ENCODE peak calls at places on chromosome 12, in four cellular contexts. X is CD8-positive, alpha-beta memory T cell; F is heart left ventricle; G is HCT116. S is an unnamed sample.

GRCh38 chr12:121776190-121777098 is 17.0 kb downstream of the RHOF start:
- DNase-seq in G (no peak), F (peak; percentile 83), X (peak; percentile 80), S (no peak)

GRCh38 chr12:79006306-79006705 is 141.7 kb downstream of the SYT1 start:
- DNase-seq in X (no peak), G (peak; percentile 12), F (no peak), S (no peak)

GRCh38 chr12:30829876-30830275 is 75.1 kb upstream of the CAPRIN2 start:
- DNase-seq in G (no peak), X (no peak), F (no peak), S (no peak)

GRCh38 chr12:132631357-132632065 is 12.9 kb downstream of the P2RX2 start:
- DNase-seq in F (no peak), G (no peak), X (no peak), S (no peak)

GRCh38 chr12:27260746-27261145 is 16.7 kb downstream of the STK38L start:
- DNase-seq in G (no peak), X (no peak), F (no peak), S (no peak)

GRCh38 chr12:63917864-63918742 is 73.6 kb downstream of the SRGAP1 start:
- DNase-seq in X (no peak), G (peak; percentile 91), F (no peak), S (peak; percentile 89)

GRCh38 chr12:10212623-10213131 is at the start of gene GABARAPL1:
- DNase-seq in F (peak; percentile 92), X (peak; percentile 87), G (peak; percentile 39), S (no peak)

GRCh38 chr12:75259170-75259569 is 49.5 kb upstream of the KCNC2 start:
- DNase-seq in X (no peak), F (no peak), G (no peak), S (no peak)

GRCh38 chr12:123131879-123132402 is 18.9 kb downstream of the PITPNM2 start:
- DNase-seq in F (no peak), X (peak; percentile 32), G (no peak), S (no peak)

GRCh38 chr12:45349911-45350310 is 134.0 kb downstream of the ANO6 start:
- DNase-seq in F (no peak), G (no peak), X (no peak), S (no peak)

GRCh38 chr12:114691810-114692557 is 8.0 kb upstream of the TBX3 start:
- DNase-seq in F (no peak), G (no peak), X (no peak), S (no peak)

GRCh38 chr12:29048787-29049186 is 100.3 kb upstream of the FAR2 start:
- DNase-seq in X (no peak), F (no peak), G (no peak), S (no peak)
- H3K27ac ChIP-seq in X (no peak overlapping the region), F (no peak overlapping the region), G (no peak overlapping the region), S (no peak overlapping the region)

GRCh38 chr12:105892362-105892910 is 246.3 kb downstream of the NUAK1 start:
- DNase-seq in G (no peak), X (no peak), F (no peak), S (no peak)
- H3K27ac ChIP-seq in G (no peak overlapping the region), X (no peak overlapping the region), F (no peak overlapping the region), S (no peak overlapping the region)

GRCh38 chr12:69676257-69677012 is 22.7 kb downstream of the BEST3 start:
- DNase-seq in X (no peak), G (no peak), F (no peak), S (no peak)
- H3K27ac ChIP-seq in X (no peak overlapping the region), G (no peak overlapping the region), F (no peak overlapping the region), S (no peak overlapping the region)

DNA sequence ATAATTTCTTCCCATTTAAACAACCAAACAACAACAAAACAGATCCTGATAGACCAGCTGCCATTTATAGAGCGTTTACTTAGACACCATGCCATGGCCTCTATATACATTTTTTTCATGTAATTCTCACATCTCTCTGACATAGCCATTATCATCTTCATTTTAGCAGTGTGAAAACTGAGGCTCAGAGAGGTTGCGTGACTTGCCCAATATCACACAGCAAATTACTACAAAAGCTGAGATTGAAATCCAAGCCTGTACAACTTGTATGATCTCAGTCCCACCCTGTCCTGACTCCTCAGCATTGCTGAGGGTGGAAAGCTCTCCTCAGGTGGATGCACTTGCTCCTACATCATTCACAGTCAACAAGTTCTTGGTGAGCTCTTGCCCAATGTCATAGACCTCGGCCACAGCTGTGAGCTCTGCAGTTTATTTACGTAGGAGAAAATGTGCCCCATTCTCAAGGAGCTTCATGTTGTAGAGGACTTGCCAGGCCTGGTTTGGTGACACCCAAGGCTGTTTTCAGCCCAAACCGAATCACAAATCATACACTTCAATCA is 55.5 kb downstream of the CRACR2A start:
- DNase-seq in F (no peak), G (no peak), X (no peak), S (no peak)
- H3K27ac ChIP-seq in F (no peak overlapping the region), G (no peak overlapping the region), X (no peak overlapping the region), S (no peak overlapping the region)

GRCh38 chr12:92158711-92159534 is 13.3 kb upstream of the BTG1 start:
- DNase-seq in G (no peak), F (no peak), X (no peak), S (no peak)
- H3K27ac ChIP-seq in G (no peak overlapping the region), F (no peak overlapping the region), X (no peak overlapping the region), S (no peak overlapping the region)

DNA sequence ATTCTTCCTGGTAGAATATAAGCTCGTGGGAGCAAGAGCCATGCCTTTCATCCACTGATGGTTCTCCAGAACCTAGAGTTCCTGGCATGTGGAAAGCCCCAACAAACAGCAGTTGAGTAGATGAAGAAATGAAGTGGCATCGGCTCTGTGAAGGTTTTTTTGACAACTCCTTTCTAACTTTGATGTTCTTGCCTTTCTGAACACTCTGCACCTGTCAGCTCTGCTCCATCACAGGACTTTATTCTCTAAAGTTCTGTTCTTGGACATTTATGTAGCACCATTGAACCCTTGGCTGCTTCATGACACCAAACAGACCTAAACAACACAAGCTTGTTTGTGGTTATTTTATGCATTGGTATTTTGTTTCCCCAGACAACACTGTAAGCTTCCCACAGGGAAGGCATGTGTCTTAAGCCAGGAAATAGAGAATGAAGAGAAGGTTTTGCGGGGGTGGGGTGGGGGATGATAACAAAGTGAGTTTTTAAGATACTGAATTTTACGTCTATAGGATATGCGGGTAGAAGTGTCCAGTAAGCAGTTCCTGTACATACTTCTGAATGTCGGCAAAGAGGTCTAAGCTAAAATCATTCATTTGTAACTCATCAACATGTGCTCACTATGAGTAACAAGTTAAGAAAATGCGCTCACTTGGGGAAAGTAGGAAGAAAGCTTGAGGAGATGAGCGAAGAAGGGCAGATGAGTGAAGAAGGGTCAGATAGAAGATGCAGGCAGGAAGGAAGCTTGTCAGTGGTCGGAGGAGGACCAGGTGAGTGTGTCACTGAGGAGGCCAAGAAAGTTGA is 146.0 kb upstream of the PLEKHG7 start:
- DNase-seq in X (no peak), F (no peak), G (no peak), S (no peak)
- H3K27ac ChIP-seq in X (no peak overlapping the region), F (no peak overlapping the region), G (no peak overlapping the region), S (no peak overlapping the region)

GRCh38 chr12:553216-554000 is 93.7 kb downstream of the B4GALNT3 start:
- DNase-seq in F (no peak), G (no peak), X (peak; percentile 72), S (no peak)
- H3K27ac ChIP-seq in F (no peak overlapping the region), G (no peak overlapping the region), X (no peak overlapping the region), S (no peak overlapping the region)

S was measured in epithelial cell of prostate.